ENCODE peak calls at places on chromosome X, in seven cellular contexts. One of them, this sample, is unnamed.

GRCh38 chrX:19883878-19884277 is 3.5 kb downstream of the SH3KBP1 start:
- DNase-seq in psoas muscle: no peak
- DNase-seq in fibroblast of gingiva: no peak
- DNase-seq in NCI-H1092: no peak
- DNase-seq in HFFc6: no peak
- DNase-seq in glutamatergic neuron: no peak
- DNase-seq in occipital lobe: no peak
- DNase-seq in this sample: no peak

GRCh38 chrX:14913241-14913640 is 40.0 kb downstream of the MOSPD2 start:
- DNase-seq in NCI-H1092: no peak
- DNase-seq in glutamatergic neuron: no peak
- DNase-seq in occipital lobe: no peak
- DNase-seq in psoas muscle: no peak
- DNase-seq in fibroblast of gingiva: no peak
- DNase-seq in HFFc6: peak
- DNase-seq in this sample: no peak

GRCh38 chrX:11381464-11381863 is 88.3 kb downstream of the AMELX start:
- DNase-seq in HFFc6: peak
- DNase-seq in fibroblast of gingiva: peak
- DNase-seq in psoas muscle: no peak
- DNase-seq in glutamatergic neuron: no peak
- DNase-seq in NCI-H1092: peak
- DNase-seq in occipital lobe: no peak
- DNase-seq in this sample: no peak

GRCh38 chrX:120752431-120753128 is 122.7 kb upstream of the C1GALT1C1 start:
- DNase-seq in glutamatergic neuron: no peak
- DNase-seq in fibroblast of gingiva: no peak
- DNase-seq in occipital lobe: no peak
- DNase-seq in psoas muscle: no peak
- DNase-seq in NCI-H1092: no peak
- DNase-seq in HFFc6: no peak
- DNase-seq in this sample: no peak

GRCh38 chrX:73965833-73966232 is 338.1 kb upstream of the ZCCHC13 start:
- DNase-seq in NCI-H1092: no peak
- DNase-seq in glutamatergic neuron: no peak
- DNase-seq in psoas muscle: no peak
- DNase-seq in fibroblast of gingiva: no peak
- DNase-seq in HFFc6: no peak
- DNase-seq in occipital lobe: no peak
- DNase-seq in this sample: no peak

GRCh38 chrX:124346064-124346876 is at the start of gene SH2D1A:
- DNase-seq in HFFc6: no peak
- DNase-seq in glutamatergic neuron: no peak
- DNase-seq in psoas muscle: no peak
- DNase-seq in fibroblast of gingiva: no peak
- DNase-seq in occipital lobe: no peak
- DNase-seq in NCI-H1092: no peak
- DNase-seq in this sample: no peak

GRCh38 chrX:73827406-73827805 is 264.4 kb downstream of the CHIC1 start:
- DNase-seq in HFFc6: no peak
- DNase-seq in NCI-H1092: no peak
- DNase-seq in psoas muscle: no peak
- DNase-seq in fibroblast of gingiva: no peak
- DNase-seq in occipital lobe: no peak
- DNase-seq in glutamatergic neuron: no peak
- DNase-seq in this sample: no peak

GRCh38 chrX:46575991-46576392 is 2.4 kb downstream of the CHST7 start:
- DNase-seq in psoas muscle: peak
- DNase-seq in occipital lobe: no peak
- DNase-seq in glutamatergic neuron: no peak
- DNase-seq in NCI-H1092: no peak
- DNase-seq in fibroblast of gingiva: peak
- DNase-seq in HFFc6: no peak
- DNase-seq in this sample: no peak

GRCh38 chrX:97401586-97402101 is 517.9 kb downstream of the RPA4 start:
- DNase-seq in fibroblast of gingiva: no peak
- DNase-seq in occipital lobe: no peak
- DNase-seq in NCI-H1092: no peak
- DNase-seq in HFFc6: peak
- DNase-seq in glutamatergic neuron: no peak
- DNase-seq in psoas muscle: no peak
- DNase-seq in this sample: no peak

GRCh38 chrX:39688576-39689373 is 409.0 kb downstream of the BCOR start:
- DNase-seq in glutamatergic neuron: peak
- DNase-seq in HFFc6: no peak
- DNase-seq in fibroblast of gingiva: peak
- DNase-seq in NCI-H1092: peak
- DNase-seq in psoas muscle: peak
- DNase-seq in occipital lobe: peak
- DNase-seq in this sample: peak

GRCh38 chrX:102516314-102516936 is at the start of gene TMSB15A:
- DNase-seq in HFFc6: peak
- DNase-seq in NCI-H1092: peak
- DNase-seq in occipital lobe: peak
- DNase-seq in fibroblast of gingiva: peak
- DNase-seq in psoas muscle: peak
- DNase-seq in glutamatergic neuron: peak
- DNase-seq in this sample: peak

GRCh38 chrX:30060718-30061117 is 154.6 kb upstream of the MAGEB2 start:
- DNase-seq in occipital lobe: no peak
- DNase-seq in psoas muscle: no peak
- DNase-seq in NCI-H1092: no peak
- DNase-seq in HFFc6: peak
- DNase-seq in glutamatergic neuron: no peak
- DNase-seq in fibroblast of gingiva: no peak
- DNase-seq in this sample: no peak

GRCh38 chrX:1581132-1581531 is 10.3 kb upstream of the AKAP17A start:
- DNase-seq in NCI-H1092: peak
- DNase-seq in psoas muscle: no peak
- DNase-seq in fibroblast of gingiva: no peak
- DNase-seq in HFFc6: peak
- DNase-seq in glutamatergic neuron: peak
- DNase-seq in occipital lobe: no peak
- DNase-seq in this sample: no peak

GRCh38 chrX:96924581-96924980 is 40.9 kb downstream of the RPA4 start:
- DNase-seq in occipital lobe: no peak
- DNase-seq in HFFc6: no peak
- DNase-seq in NCI-H1092: no peak
- DNase-seq in psoas muscle: no peak
- DNase-seq in fibroblast of gingiva: no peak
- DNase-seq in glutamatergic neuron: no peak
- DNase-seq in this sample: no peak

GRCh38 chrX:102138064-102138463 is 4.2 kb downstream of the TCEAL6 start:
- DNase-seq in fibroblast of gingiva: no peak
- DNase-seq in HFFc6: no peak
- DNase-seq in psoas muscle: no peak
- DNase-seq in NCI-H1092: no peak
- DNase-seq in occipital lobe: no peak
- DNase-seq in glutamatergic neuron: no peak
- DNase-seq in this sample: no peak

GRCh38 chrX:69050051-69050785 is 115.0 kb downstream of the PJA1 start:
- DNase-seq in glutamatergic neuron: no peak
- DNase-seq in HFFc6: no peak
- DNase-seq in occipital lobe: no peak
- DNase-seq in psoas muscle: no peak
- DNase-seq in fibroblast of gingiva: no peak
- DNase-seq in NCI-H1092: no peak
- DNase-seq in this sample: no peak

GRCh38 chrX:3094261-3094660 is 53.0 kb downstream of the ARSF start:
- DNase-seq in NCI-H1092: no peak
- DNase-seq in occipital lobe: no peak
- DNase-seq in psoas muscle: no peak
- DNase-seq in HFFc6: no peak
- DNase-seq in fibroblast of gingiva: no peak
- DNase-seq in glutamatergic neuron: no peak
- DNase-seq in this sample: no peak

GRCh38 chrX:128517691-128518090 is 465.5 kb upstream of the ACTRT1 start:
- DNase-seq in psoas muscle: no peak
- DNase-seq in NCI-H1092: no peak
- DNase-seq in occipital lobe: no peak
- DNase-seq in fibroblast of gingiva: no peak
- DNase-seq in glutamatergic neuron: no peak
- DNase-seq in HFFc6: no peak
- DNase-seq in this sample: no peak

GRCh38 chrX:68018248-68019203 is 414.8 kb downstream of the OPHN1 start:
- DNase-seq in psoas muscle: no peak
- DNase-seq in occipital lobe: no peak
- DNase-seq in glutamatergic neuron: peak
- DNase-seq in HFFc6: peak
- DNase-seq in fibroblast of gingiva: peak
- DNase-seq in NCI-H1092: peak
- DNase-seq in this sample: no peak